ENCODE peak calls at places on chromosomes 7 and 10, in ten cellular contexts. M is BJ, S is dorsolateral prefrontal cortex, F is mammary epithelial cell, E is GM06990, N is right atrium auricular region, V is breast epithelium, D is heart right ventricle, J is astrocyte of the cerebellum, L is psoas muscle. G is an unnamed sample.

GRCh38 chr7:2932761-2933251 is 88.7 kb upstream of the GNA12 start:
- DNase-seq in M (no peak), S (peak; percentile 26), F (no peak), E (no peak), N (no peak), V (no peak), D (no peak), J (no peak), L (no peak), G (no peak)

GRCh38 chr10:110540038-110540437 is 27.5 kb upstream of the SMC3 start:
- DNase-seq in M (no peak), S (no peak), F (no peak), E (no peak), N (no peak), V (no peak), D (no peak), J (no peak), L (no peak), G (peak; percentile 38)

GRCh38 chr10:3806603-3807002 is 21.6 kb upstream of the KLF6 start:
- DNase-seq in M (no peak), S (no peak), F (peak; percentile 95), E (no peak), N (no peak), V (no peak), D (no peak), J (no peak), L (no peak), G (peak; percentile 30)

GRCh38 chr10:122911889-122912484 is 1.6 kb downstream of the FAM24A start:
- DNase-seq in M (no peak), S (no peak), F (peak; percentile 53), E (no peak), N (no peak), V (no peak), D (peak; percentile 19), J (peak; percentile 35), L (peak; percentile 17), G (peak; percentile 45)

GRCh38 chr7:5425507-5426225 is 2.0 kb upstream of the TNRC18 start:
- DNase-seq in M (no peak), S (peak; percentile 77), F (peak; percentile 77), E (no peak), N (peak; percentile 72), V (no peak), D (peak; percentile 88), J (peak; percentile 71), L (peak; percentile 69), G (no peak)

GRCh38 chr10:4260483-4260882 is 475.5 kb upstream of the KLF6 start:
- DNase-seq in M (no peak), S (no peak), F (peak; percentile 56), E (no peak), N (no peak), V (no peak), D (no peak), J (no peak), L (no peak), G (no peak)

GRCh38 chr7:47778153-47778661 is 170.1 kb downstream of the PKD1L1 start:
- DNase-seq in M (no peak), S (no peak), F (peak; percentile 63), E (no peak), N (no peak), V (no peak), D (no peak), J (no peak), L (no peak), G (no peak)

GRCh38 chr10:1187151-1187854 is 131.1 kb downstream of the WDR37 start:
- DNase-seq in M (no peak), S (peak; percentile 88), F (peak; percentile 26), E (no peak), N (no peak), V (peak; percentile 34), D (no peak), J (no peak), L (no peak), G (no peak)

GRCh38 chr10:78450807-78451485 is 417.3 kb downstream of the RPS24 start:
- DNase-seq in M (no peak), S (no peak), F (no peak), E (no peak), N (no peak), V (no peak), D (no peak), J (no peak), L (no peak), G (no peak)

GRCh38 chr10:80599424-80599847 is 61.7 kb downstream of the SH2D4B start:
- DNase-seq in M (no peak), S (no peak), F (peak; percentile 25), E (peak; percentile 59), N (no peak), V (no peak), D (peak; percentile 12), J (no peak), L (no peak), G (peak; percentile 85)

GRCh38 chr7:25852249-25852994 is 299.6 kb upstream of the NFE2L3 start:
- DNase-seq in M (no peak), S (no peak), F (no peak), E (no peak), N (no peak), V (no peak), D (no peak), J (no peak), L (peak; percentile 33), G (no peak)

GRCh38 chr10:7152982-7153381 is 257.9 kb downstream of the SFMBT2 start:
- DNase-seq in M (no peak), S (no peak), F (no peak), E (no peak), N (no peak), V (no peak), D (no peak), J (no peak), L (no peak), G (no peak)

GRCh38 chr10:93458821-93459257 is 23.3 kb downstream of the MYOF start:
- DNase-seq in M (peak; percentile 100), S (no peak), F (peak; percentile 97), E (no peak), N (peak; percentile 92), V (peak; percentile 75), D (peak; percentile 59), J (peak; percentile 100), L (peak; percentile 74), G (no peak)

GRCh38 chr7:123367508-123368122 is 166.8 kb downstream of the IQUB start:
- DNase-seq in M (no peak), S (no peak), F (peak; percentile 15), E (no peak), N (no peak), V (no peak), D (no peak), J (peak; percentile 5), L (no peak), G (peak; percentile 63)

GRCh38 chr7:47503283-47503682 is 78.6 kb downstream of the TNS3 start:
- DNase-seq in M (no peak), S (no peak), F (no peak), E (no peak), N (no peak), V (no peak), D (no peak), J (no peak), L (no peak), G (no peak)

GRCh38 chr7:491292-491957 is 28.2 kb downstream of the PDGFA start:
- DNase-seq in M (no peak), S (no peak), F (no peak), E (no peak), N (no peak), V (no peak), D (no peak), J (no peak), L (peak; percentile 6), G (no peak)

GRCh38 chr10:34758447-34758996 is 56.6 kb downstream of the PARD3 start:
- DNase-seq in M (peak; percentile 51), S (no peak), F (peak; percentile 92), E (peak; percentile 67), N (no peak), V (no peak), D (no peak), J (peak; percentile 23), L (no peak), G (peak; percentile 9)
- H3K4me3 ChIP-seq in M (no peak overlapping the region), S (no peak overlapping the region), F (no peak overlapping the region), E (no peak overlapping the region), N (no peak overlapping the region), V (no peak overlapping the region), D (no peak overlapping the region), J (no peak overlapping the region), L (no peak overlapping the region), G (no peak overlapping the region)

GRCh38 chr7:23239709-23240108 is 6.9 kb upstream of the GPNMB start:
- DNase-seq in M (no peak), S (no peak), F (no peak), E (no peak), N (no peak), V (no peak), D (no peak), J (no peak), L (no peak), G (no peak)
- TF ChIP-seq CTCF in M (no peak), S (no peak), F (no peak), E (no peak), N (no peak), V (no peak), D (no peak), J (no peak), L (no peak), G (no peak)

GRCh38 chr10:25334445-25334844 is 159.6 kb downstream of the GPR158 start:
- DNase-seq in M (no peak), S (no peak), F (no peak), E (no peak), N (no peak), V (no peak), D (no peak), J (no peak), L (no peak), G (no peak)
- H3K4me3 ChIP-seq in M (no peak overlapping the region), S (no peak overlapping the region), F (no peak overlapping the region), E (no peak overlapping the region), N (no peak overlapping the region), V (no peak overlapping the region), D (no peak overlapping the region), J (no peak overlapping the region), L (no peak overlapping the region), G (no peak overlapping the region)

DNA sequence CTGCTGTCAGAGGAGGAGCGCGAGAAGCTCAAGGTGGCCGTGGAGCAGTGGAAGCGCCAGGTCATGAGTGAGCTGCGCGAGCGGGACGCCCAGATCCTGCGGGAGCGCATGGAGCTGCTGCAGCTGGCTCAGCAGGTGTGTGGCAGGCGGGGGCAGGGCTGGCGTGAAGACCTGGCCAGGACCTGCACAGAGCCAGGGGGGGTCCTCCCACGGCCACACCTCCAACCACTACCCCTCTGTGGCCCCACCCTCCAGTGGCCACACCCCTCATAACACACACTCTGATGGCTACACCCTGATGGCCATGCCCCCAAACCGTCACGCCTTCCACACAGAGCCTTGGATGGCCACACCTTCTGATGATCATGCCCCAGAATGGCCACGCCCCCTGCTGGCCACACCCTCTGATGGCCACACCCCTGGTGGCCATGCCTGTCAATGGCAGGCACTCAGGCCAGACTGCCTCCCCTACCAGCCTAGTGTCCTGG is 23.4 kb upstream of the DPYSL4 start:
- DNase-seq in M (no peak), S (no peak), F (no peak), E (peak; percentile 62), N (no peak), V (no peak), D (no peak), J (no peak), L (peak; percentile 23), G (peak; percentile 21)
- TF ChIP-seq CTCF in M (peak; percentile 16), S (no peak), F (no peak), E (peak; percentile 6), N (no peak), V (no peak), D (peak; percentile 13), J (no peak), L (peak; percentile 26), G (no peak)